ENCODE peak calls at places on chromosomes 2 and 18, in seven cellular contexts. I is HEK293T; A is sigmoid colon; J is NCI-H2081; U is NAMALWA; O is endothelial cell; Q is stimulated activated CD8-positive, alpha-beta memory T cell treated with anti-CD3 and anti-CD28 coated beads, Interleukin-15, amount 100 ng/mL, for 48 hours. D is an unnamed sample.

GRCh38 chr2:240873098-240873788 is 4.6 kb downstream of the AGXT start:
- DNase-seq in O (no peak), U (no peak), J (no peak), I (no peak), A (no peak), Q (no peak), D (no peak)

GRCh38 chr18:77254711-77255110 is 5.1 kb downstream of the GALR1 start:
- DNase-seq in A (no peak), I (no peak), Q (no peak), U (no peak), O (no peak), J (peak), D (no peak)

GRCh38 chr18:21831413-21831831 is 90.8 kb downstream of the MIB1 start:
- DNase-seq in I (no peak), O (no peak), Q (no peak), A (no peak), U (no peak), J (no peak), D (no peak)

GRCh38 chr18:34315953-34316352 is 91.2 kb upstream of the NOL4 start:
- DNase-seq in J (no peak), I (no peak), Q (no peak), U (no peak), O (no peak), A (no peak), D (no peak)

GRCh38 chr2:159035790-159036411 is 67.5 kb downstream of the TANC1 start:
- DNase-seq in A (no peak), I (no peak), U (peak), J (peak), O (peak), Q (no peak), D (peak)

GRCh38 chr2:73983322-73984202 is 1.1 kb upstream of the TET3 start:
- DNase-seq in I (no peak), U (no peak), A (no peak), O (no peak), J (peak), Q (no peak), D (peak)

GRCh38 chr2:209411718-209412117 is 12.1 kb upstream of the MAP2 start:
- DNase-seq in I (no peak), A (no peak), J (no peak), U (no peak), O (no peak), Q (no peak), D (no peak)

GRCh38 chr2:165056585-165056984 is 101.3 kb upstream of the SLC38A11 start:
- DNase-seq in I (no peak), O (no peak), U (no peak), J (peak), Q (no peak), A (no peak), D (no peak)

GRCh38 chr2:234191819-234192407 is 141.4 kb downstream of the SPP2 start:
- DNase-seq in Q (no peak), I (peak), U (no peak), O (no peak), A (no peak), J (peak), D (peak)

GRCh38 chr2:149737882-149738281 is 150.3 kb upstream of the MMADHC start:
- DNase-seq in U (no peak), Q (no peak), J (no peak), I (no peak), O (no peak), A (no peak), D (no peak)

GRCh38 chr2:241188386-241189092 is at the start of gene ANO7:
- DNase-seq in A (no peak), J (no peak), O (no peak), I (no peak), Q (no peak), U (peak), D (peak)

GRCh38 chr2:25323042-25323514 is 18.6 kb downstream of the DNMT3A start:
- DNase-seq in I (no peak), O (no peak), A (no peak), U (no peak), Q (peak), J (no peak), D (no peak)

GRCh38 chr18:595571-595970 is 1.2 kb upstream of the CLUL1 start:
- DNase-seq in U (no peak), J (no peak), O (no peak), Q (no peak), I (no peak), A (no peak), D (no peak)

GRCh38 chr2:233353769-233354499 is at the start of gene DGKD:
- DNase-seq in U (peak), Q (peak), O (peak), I (peak), J (peak), A (peak), D (peak)

GRCh38 chr2:199460101-199460671 is 2.4 kb upstream of the SATB2 start:
- DNase-seq in O (no peak), I (no peak), U (peak), J (no peak), A (no peak), Q (no peak), D (peak)

GRCh38 chr2:231606941-231607340 is 14.3 kb downstream of the TEX44 start:
- DNase-seq in I (no peak), O (no peak), A (no peak), J (no peak), U (no peak), Q (no peak), D (no peak)

GRCh38 chr18:75553021-75553420 is 125.5 kb upstream of the SMIM21 start:
- DNase-seq in A (no peak), Q (no peak), U (no peak), J (no peak), I (no peak), O (no peak), D (no peak)

GRCh38 chr18:26386002-26386401 is 159.8 kb downstream of the TAF4B start:
- DNase-seq in J (peak), Q (no peak), I (no peak), O (no peak), U (no peak), A (no peak), D (no peak)

GRCh38 chr2:175838979-175839378 is 163.1 kb downstream of the LNPK start:
- DNase-seq in I (no peak), O (no peak), Q (no peak), U (no peak), J (no peak), A (no peak), D (no peak)

GRCh38 chr18:22946841-22947240 is 13.7 kb downstream of the RBBP8 start:
- DNase-seq in U (no peak), A (no peak), O (no peak), Q (no peak), I (no peak), J (no peak), D (no peak)

GRCh38 chr2:96265349-96265839 is 403 bp downstream of the TMEM127 start:
- DNase-seq in U (no peak), Q (peak), J (peak), O (no peak), I (peak), A (peak), D (peak)

GRCh38 chr2:121236650-121237049 is 48.4 kb downstream of the TFCP2L1 start:
- DNase-seq in U (no peak), J (no peak), I (no peak), O (no peak), Q (no peak), A (no peak), D (no peak)

GRCh38 chr2:196944570-196944969 is 18.1 kb upstream of the PGAP1 start:
- DNase-seq in I (no peak), Q (no peak), O (no peak), A (no peak), J (no peak), U (peak), D (peak)

GRCh38 chr2:42804338-42804737 is 12.0 kb upstream of the HAAO start:
- DNase-seq in I (no peak), J (no peak), Q (no peak), A (no peak), O (no peak), U (no peak), D (no peak)